ENCODE peak calls at places on chromosomes 6 and 20, in ten cellular contexts. N is GM23248, F is GM20000, C is GM19239, D is BE2C, B is upper lobe of right lung, A is neural progenitor cell, H is esophagus squamous epithelium, W is hepatic stellate cell, L is HCT116. V is an unnamed sample.

GRCh38 chr6:25202505-25202904 is 76.7 kb upstream of the CARMIL1 start:
- DNase-seq in C (no peak), L (no peak), B (no peak), H (no peak), A (no peak), N (peak), W (peak), F (no peak), D (no peak), V (no peak)

GRCh38 chr6:137698636-137699035 is 168.4 kb upstream of the TNFAIP3 start:
- DNase-seq in C (no peak), N (no peak), W (no peak), A (no peak), F (no peak), L (no peak), H (no peak), B (no peak), D (no peak), V (no peak)

GRCh38 chr6:21953831-21954801 is 342.7 kb downstream of the PRL start:
- DNase-seq in C (no peak), H (no peak), D (peak), B (no peak), A (no peak), N (peak), F (no peak), W (peak), L (no peak), V (no peak)

GRCh38 chr20:62875419-62876355 is 14.1 kb upstream of the TCFL5 start:
- DNase-seq in F (no peak), D (peak), W (peak), C (no peak), B (no peak), H (no peak), N (peak), A (peak), L (peak), V (peak)

GRCh38 chr6:148711833-148712653 is 34.8 kb upstream of the UST start:
- DNase-seq in D (no peak), L (no peak), F (no peak), W (peak), N (peak), A (no peak), H (no peak), B (no peak), C (no peak), V (no peak)

GRCh38 chr6:15352229-15352628 is 106.4 kb downstream of the JARID2 start:
- DNase-seq in N (peak), L (no peak), H (no peak), W (no peak), A (no peak), C (no peak), B (no peak), D (no peak), F (no peak), V (no peak)

GRCh38 chr20:17083738-17084137 is 143.1 kb upstream of the PCSK2 start:
- DNase-seq in F (no peak), D (no peak), W (no peak), N (peak), A (peak), L (no peak), B (no peak), H (no peak), C (no peak), V (no peak)

GRCh38 chr6:89346433-89346832 is 6.1 kb downstream of the UBE2J1 start:
- DNase-seq in B (no peak), L (no peak), F (no peak), H (no peak), W (no peak), C (no peak), N (no peak), A (no peak), D (no peak), V (no peak)

GRCh38 chr6:79797912-79798311 is 149.4 kb downstream of the ELOVL4 start:
- DNase-seq in W (no peak), D (no peak), C (no peak), L (no peak), A (no peak), F (no peak), H (no peak), B (no peak), N (no peak), V (no peak)

GRCh38 chr20:50957276-50957675 is 1.1 kb downstream of the DPM1 start:
- DNase-seq in D (no peak), L (no peak), A (no peak), F (no peak), N (peak), C (no peak), W (no peak), B (no peak), H (no peak), V (no peak)

GRCh38 chr20:36573798-36574277 is 441 bp downstream of the TGIF2 start:
- DNase-seq in N (peak), D (no peak), C (peak), B (peak), L (no peak), W (no peak), H (no peak), F (peak), A (no peak), V (peak)

GRCh38 chr6:36873612-36874011 is 991 bp downstream of the PPIL1 start:
- DNase-seq in C (no peak), L (no peak), H (no peak), F (peak), D (no peak), B (no peak), N (no peak), W (no peak), A (no peak), V (no peak)

GRCh38 chr6:30981942-30982772 is 1.4 kb upstream of the MUC21 start:
- DNase-seq in L (no peak), W (peak), F (no peak), B (no peak), H (no peak), D (no peak), N (peak), A (peak), C (no peak), V (no peak)

GRCh38 chr20:10367425-10367920 is 66.5 kb downstream of the MKKS start:
- DNase-seq in F (no peak), H (no peak), D (no peak), B (no peak), C (no peak), A (no peak), L (no peak), N (no peak), W (no peak), V (no peak)

GRCh38 chr6:139407718-139408222 is 33.3 kb upstream of the CITED2 start:
- DNase-seq in D (no peak), W (peak), H (no peak), N (peak), A (peak), C (no peak), F (no peak), B (no peak), L (no peak), V (no peak)

GRCh38 chr20:19457551-19457950 is 245.1 kb downstream of the SLC24A3 start:
- DNase-seq in A (no peak), L (no peak), W (peak), H (no peak), F (no peak), B (no peak), N (no peak), C (no peak), D (no peak), V (no peak)

GRCh38 chr20:37994512-37994911 is 38.7 kb downstream of the TTI1 start:
- DNase-seq in D (no peak), N (peak), A (no peak), W (no peak), F (no peak), H (no peak), B (peak), L (no peak), C (no peak), V (no peak)

GRCh38 chr6:6700871-6701270 is 112.4 kb downstream of the LY86 start:
- DNase-seq in A (no peak), N (no peak), D (no peak), B (no peak), F (no peak), C (no peak), H (no peak), W (no peak), L (no peak), V (no peak)

GRCh38 chr6:132142768-132143167 is 191.6 kb upstream of the CCN2 start:
- DNase-seq in N (no peak), A (no peak), F (no peak), B (no peak), C (no peak), D (no peak), W (no peak), H (no peak), L (no peak), V (no peak)

GRCh38 chr6:146315321-146316254 is 228.0 kb upstream of the RAB32 start:
- DNase-seq in H (no peak), B (no peak), D (no peak), A (no peak), C (no peak), N (peak), L (no peak), F (no peak), W (no peak), V (no peak)

GRCh38 chr20:48782901-48783308 is 44.9 kb downstream of the PREX1 start:
- DNase-seq in A (no peak), W (no peak), N (no peak), D (no peak), L (no peak), F (no peak), C (no peak), B (peak), H (no peak), V (no peak)

GRCh38 chr6:16334671-16335070 is 96.3 kb downstream of the GMPR start:
- DNase-seq in N (peak), L (no peak), B (no peak), C (no peak), H (no peak), D (no peak), W (peak), F (no peak), A (no peak), V (no peak)

GRCh38 chr20:4063631-4064030 is 48.3 kb upstream of the RNF24 start:
- DNase-seq in C (no peak), A (no peak), N (peak), H (no peak), L (no peak), F (no peak), W (no peak), D (no peak), B (no peak), V (no peak)

GRCh38 chr6:98648211-98648914 is 186.0 kb upstream of the POU3F2 start:
- DNase-seq in L (no peak), B (no peak), A (no peak), H (no peak), F (no peak), N (no peak), C (no peak), D (no peak), W (no peak), V (no peak)

GRCh38 chr6:109013551-109014101 is 81.0 kb downstream of the SESN1 start:
- DNase-seq in D (no peak), F (no peak), B (no peak), H (no peak), W (no peak), N (no peak), C (no peak), L (no peak), A (no peak), V (no peak)

GRCh38 chr20:18738055-18738454 is 75.5 kb upstream of the SCP2D1 start:
- DNase-seq in C (no peak), H (no peak), L (no peak), A (no peak), B (no peak), F (no peak), N (peak), W (no peak), D (no peak), V (no peak)

GRCh38 chr6:165768961-165769360 is 105.9 kb upstream of the PDE10A start:
- DNase-seq in F (no peak), D (no peak), L (no peak), C (no peak), B (no peak), A (no peak), N (no peak), W (no peak), H (no peak), V (no peak)